ENCODE peak calls at places on chromosomes 12 and 14, in four cellular contexts. V, J, U and H are unnamed samples.
A peak's percentile ranks its signal among the peaks of the same experiment; 100 is the strongest.

GRCh38 chr12:42893802-42894201 is 304.3 kb upstream of the PRICKLE1 start:
- DNase-seq in J (peak; percentile 31), V (no peak), U (no peak), H (no peak)

GRCh38 chr14:71380271-71380670 is 473.0 kb downstream of the PCNX1 start:
- DNase-seq in U (no peak), V (peak; percentile 30), J (peak; percentile 91), H (no peak)

GRCh38 chr12:1053690-1054089 is 62.7 kb downstream of the ERC1 start:
- DNase-seq in J (no peak), V (peak; percentile 55), U (no peak), H (no peak)

GRCh38 chr14:24996930-24997329 is 53.0 kb downstream of the STXBP6 start:
- DNase-seq in V (no peak), U (no peak), J (no peak), H (no peak)

GRCh38 chr12:105358789-105359188 is 28.3 kb downstream of the C12orf75 start:
- DNase-seq in V (no peak), J (no peak), U (no peak), H (no peak)

GRCh38 chr12:46933947-46934346 is 108.2 kb upstream of the SLC38A4 start:
- DNase-seq in J (peak; percentile 37), V (peak; percentile 59), U (no peak), H (peak; percentile 10)

GRCh38 chr12:12202105-12202504 is 64.7 kb downstream of the LRP6 start:
- DNase-seq in V (no peak), U (no peak), J (no peak), H (no peak)

GRCh38 chr12:45726594-45727300 is 2.8 kb upstream of the ARID2 start:
- DNase-seq in V (peak; percentile 43), U (no peak), J (peak; percentile 17), H (peak; percentile 9)

GRCh38 chr14:22656945-22657711 is 13.0 kb upstream of the OR6J1 start:
- DNase-seq in J (peak; percentile 56), V (no peak), U (no peak), H (peak; percentile 44)

GRCh38 chr14:32468955-32469354 is 139.9 kb downstream of the AKAP6 start:
- DNase-seq in J (peak; percentile 71), V (no peak), U (no peak), H (peak; percentile 12)

GRCh38 chr12:50734409-50735263 is 29.3 kb upstream of the ATF1 start:
- DNase-seq in V (peak; percentile 79), J (no peak), U (no peak), H (peak; percentile 6)

GRCh38 chr12:50745861-50746260 is 18.0 kb upstream of the ATF1 start:
- DNase-seq in U (no peak), V (no peak), J (no peak), H (no peak)

GRCh38 chr12:50742776-50743175 is 21.1 kb upstream of the ATF1 start:
- DNase-seq in J (no peak), V (no peak), U (no peak), H (no peak)

GRCh38 chr12:50739611-50740010 is 24.3 kb upstream of the ATF1 start:
- DNase-seq in J (no peak), V (no peak), U (no peak), H (no peak)

GRCh38 chr12:50740307-50740706 is 23.6 kb upstream of the ATF1 start:
- DNase-seq in J (no peak), V (no peak), U (no peak), H (no peak)
- H3K36me3 ChIP-seq in J (peaks cover 48% of the 10 kb centered on the region), V (peaks cover 19% of the 10 kb centered on the region), U (peaks cover 100% of the 10 kb centered on the region), H (peaks cover 18% of the 10 kb centered on the region)

DNA sequence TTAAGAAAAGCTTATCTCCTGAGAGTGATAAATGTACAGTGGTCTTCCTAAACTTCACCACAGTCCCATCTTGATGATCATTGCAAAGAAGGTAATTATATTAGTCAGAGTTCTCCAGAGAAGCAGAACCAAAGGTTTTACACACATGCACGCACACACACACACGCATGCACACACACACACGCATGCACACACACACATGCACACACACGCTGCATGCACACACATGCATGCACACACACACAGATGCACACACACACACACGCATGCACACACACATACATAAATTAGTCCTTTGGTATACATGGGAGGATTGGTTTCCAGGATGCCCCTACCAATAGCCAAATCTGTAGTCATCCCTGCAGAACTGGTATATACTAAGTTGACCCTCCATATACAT is 580 bp downstream of the OR4E2 start:
- DNase-seq in U (no peak), J (no peak), V (no peak), H (no peak)
- H3K4me1 ChIP-seq in U (no peaks in the 10 kb centered on the region), J (no peaks in the 10 kb centered on the region), V (peaks cover 5% of the 10 kb centered on the region), H (no peaks in the 10 kb centered on the region)

GRCh38 chr12:111557271-111558106 is 41.6 kb downstream of the ATXN2 start:
- DNase-seq in J (peak; percentile 69), V (no peak), U (no peak), H (no peak)

DNA sequence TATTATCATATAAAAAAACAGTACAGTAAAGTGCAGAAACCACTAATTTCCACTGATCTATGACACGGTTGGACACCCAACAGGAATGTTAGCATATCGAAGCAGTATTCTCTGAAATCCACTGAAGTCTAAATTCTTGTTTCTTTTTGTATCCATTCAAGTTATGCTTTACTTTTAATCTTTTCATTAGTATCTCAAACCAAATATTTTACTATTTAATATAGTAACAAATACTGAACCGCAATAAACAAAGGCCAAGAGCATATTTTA is 41.1 kb downstream of the ATXN2 start:
- DNase-seq in U (no peak), V (no peak), J (peak; percentile 45), H (no peak)
- H3K27ac ChIP-seq in U (no peak overlapping the region), V (no peak overlapping the region), J (peak overlapping the region; percentile 40), H (no peak overlapping the region)

GRCh38 chr12:120447992-120448391 is 1.7 kb downstream of the GATC start:
- DNase-seq in V (no peak), J (no peak), U (no peak), H (no peak)
- H3K36me3 ChIP-seq in V (peaks cover 31% of the 10 kb centered on the region), J (peaks cover 22% of the 10 kb centered on the region), U (peaks cover 67% of the 10 kb centered on the region), H (peaks cover 12% of the 10 kb centered on the region)

GRCh38 chr14:68681256-68681655 is 111.6 kb downstream of the ZFP36L1 start:
- DNase-seq in U (no peak), V (no peak), J (no peak), H (no peak)
- H3K4me1 ChIP-seq in U (peaks cover 97% of the 10 kb centered on the region), V (peaks cover 23% of the 10 kb centered on the region), J (peaks cover 35% of the 10 kb centered on the region), H (peaks cover 17% of the 10 kb centered on the region)

DNA sequence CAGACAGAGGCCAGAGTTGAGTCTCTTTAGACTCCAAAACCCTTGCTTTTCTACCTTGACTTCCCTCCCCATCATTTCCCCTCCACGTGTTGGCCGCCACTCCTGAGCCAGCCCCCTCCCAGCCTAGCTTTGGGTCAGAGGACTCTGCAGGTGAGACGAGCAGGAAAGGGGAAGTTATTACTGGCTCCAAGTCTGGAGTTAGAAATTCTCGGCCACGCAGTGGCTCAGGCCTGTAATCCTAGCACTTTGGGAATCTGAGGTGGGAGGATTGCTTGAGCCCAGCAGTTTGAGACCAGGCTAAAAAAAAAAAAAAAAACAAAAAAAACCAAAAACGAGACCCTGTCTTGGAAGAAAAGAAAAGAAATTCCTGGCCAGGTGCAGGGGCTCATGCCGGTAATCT is 8.8 kb downstream of the VSX2 start:
- DNase-seq in V (no peak), U (no peak), J (no peak), H (no peak)
- H3K27ac ChIP-seq in V (no peak overlapping the region), U (no peak overlapping the region), J (no peak overlapping the region), H (no peak overlapping the region)